ENCODE peak calls at places on chromosomes 1 and 21, in four cellular contexts. One of them, this sample, is unnamed.

GRCh38 chr1:165235158-165235776 is 121.2 kb downstream of the LMX1A start:
- DNase-seq in IMR-90: no peak
- DNase-seq in mesenchymal stem cell: no peak
- DNase-seq in mesendoderm: peak; percentile 26
- DNase-seq in this sample: peak; percentile 65

GRCh38 chr1:189269011-189269410 is 1208.7 kb downstream of the BRINP3 start:
- DNase-seq in IMR-90: peak; percentile 24
- DNase-seq in mesenchymal stem cell: no peak
- DNase-seq in mesendoderm: peak; percentile 59
- DNase-seq in this sample: peak; percentile 8

GRCh38 chr1:222711319-222712252 is 705 bp downstream of the AIDA start:
- DNase-seq in IMR-90: peak; percentile 57
- DNase-seq in mesenchymal stem cell: peak; percentile 75
- DNase-seq in mesendoderm: peak; percentile 84
- DNase-seq in this sample: peak; percentile 30

GRCh38 chr1:2212167-2212541 is 16.0 kb upstream of the SKI start:
- DNase-seq in IMR-90: peak; percentile 6
- DNase-seq in mesenchymal stem cell: no peak
- DNase-seq in mesendoderm: no peak
- DNase-seq in this sample: no peak

GRCh38 chr1:215819114-215819513 is 252.0 kb downstream of the KCTD3 start:
- DNase-seq in IMR-90: peak; percentile 79
- DNase-seq in mesenchymal stem cell: peak; percentile 12
- DNase-seq in mesendoderm: peak; percentile 30
- DNase-seq in this sample: no peak

GRCh38 chr1:93317207-93317606 is 28.5 kb upstream of the DR1 start:
- DNase-seq in IMR-90: no peak
- DNase-seq in mesenchymal stem cell: no peak
- DNase-seq in mesendoderm: no peak
- DNase-seq in this sample: no peak

GRCh38 chr1:48082271-48082925 is 85.2 kb upstream of the TRABD2B start:
- DNase-seq in IMR-90: no peak
- DNase-seq in mesenchymal stem cell: no peak
- DNase-seq in mesendoderm: no peak
- DNase-seq in this sample: no peak

GRCh38 chr1:92797297-92797696 is 12.4 kb upstream of the EVI5 start:
- DNase-seq in IMR-90: peak; percentile 74
- DNase-seq in mesenchymal stem cell: peak; percentile 51
- DNase-seq in mesendoderm: no peak
- DNase-seq in this sample: no peak

GRCh38 chr1:229102741-229103480 is 168.0 kb upstream of the RAB4A start:
- DNase-seq in IMR-90: no peak
- DNase-seq in mesenchymal stem cell: no peak
- DNase-seq in mesendoderm: peak; percentile 43
- DNase-seq in this sample: no peak

GRCh38 chr1:51517361-51518032 is 1.6 kb downstream of the EPS15 start:
- DNase-seq in IMR-90: peak; percentile 11
- DNase-seq in mesenchymal stem cell: peak; percentile 28
- DNase-seq in mesendoderm: no peak
- DNase-seq in this sample: no peak

GRCh38 chr1:199691540-199691939 is 336.0 kb upstream of the NR5A2 start:
- DNase-seq in IMR-90: peak; percentile 82
- DNase-seq in mesenchymal stem cell: peak; percentile 92
- DNase-seq in mesendoderm: peak; percentile 36
- DNase-seq in this sample: no peak

GRCh38 chr1:87730274-87731222 is 401.9 kb downstream of the LMO4 start:
- DNase-seq in IMR-90: peak; percentile 44
- DNase-seq in mesenchymal stem cell: no peak
- DNase-seq in mesendoderm: no peak
- DNase-seq in this sample: no peak

GRCh38 chr1:169509354-169509753 is 23.6 kb upstream of the SLC19A2 start:
- DNase-seq in IMR-90: no peak
- DNase-seq in mesenchymal stem cell: peak; percentile 26
- DNase-seq in mesendoderm: no peak
- DNase-seq in this sample: no peak

GRCh38 chr1:230312676-230313075 is 113.5 kb downstream of the PGBD5 start:
- DNase-seq in IMR-90: no peak
- DNase-seq in mesenchymal stem cell: no peak
- DNase-seq in mesendoderm: no peak
- DNase-seq in this sample: no peak

GRCh38 chr1:239593527-239593926 is 207.2 kb downstream of the CHRM3 start:
- DNase-seq in IMR-90: no peak
- DNase-seq in mesenchymal stem cell: no peak
- DNase-seq in mesendoderm: peak; percentile 26
- DNase-seq in this sample: no peak

GRCh38 chr1:204348722-204349121 is 11.0 kb downstream of the PLEKHA6 start:
- DNase-seq in IMR-90: peak; percentile 62
- DNase-seq in mesenchymal stem cell: peak; percentile 81
- DNase-seq in mesendoderm: peak; percentile 75
- DNase-seq in this sample: no peak

GRCh38 chr1:234413975-234414374 is 40.7 kb downstream of the COA6 start:
- DNase-seq in IMR-90: no peak
- DNase-seq in mesenchymal stem cell: no peak
- DNase-seq in mesendoderm: no peak
- DNase-seq in this sample: no peak

GRCh38 chr1:43969416-43969745 is 429 bp upstream of the DPH2 start:
- DNase-seq in IMR-90: no peak
- DNase-seq in mesenchymal stem cell: no peak
- DNase-seq in mesendoderm: no peak
- DNase-seq in this sample: no peak

GRCh38 chr1:6351480-6352137 is 42.0 kb downstream of the ACOT7 start:
- DNase-seq in IMR-90: no peak
- DNase-seq in mesenchymal stem cell: no peak
- DNase-seq in mesendoderm: no peak
- DNase-seq in this sample: no peak

GRCh38 chr21:16794944-16795343 is 717.9 kb upstream of the CXADR start:
- DNase-seq in IMR-90: peak; percentile 95
- DNase-seq in mesenchymal stem cell: peak; percentile 81
- DNase-seq in mesendoderm: peak; percentile 11
- DNase-seq in this sample: no peak

GRCh38 chr1:238606896-238607295 is 716.2 kb upstream of the ZP4 start:
- DNase-seq in IMR-90: peak; percentile 47
- DNase-seq in mesenchymal stem cell: peak; percentile 61
- DNase-seq in mesendoderm: no peak
- DNase-seq in this sample: no peak

DNA sequence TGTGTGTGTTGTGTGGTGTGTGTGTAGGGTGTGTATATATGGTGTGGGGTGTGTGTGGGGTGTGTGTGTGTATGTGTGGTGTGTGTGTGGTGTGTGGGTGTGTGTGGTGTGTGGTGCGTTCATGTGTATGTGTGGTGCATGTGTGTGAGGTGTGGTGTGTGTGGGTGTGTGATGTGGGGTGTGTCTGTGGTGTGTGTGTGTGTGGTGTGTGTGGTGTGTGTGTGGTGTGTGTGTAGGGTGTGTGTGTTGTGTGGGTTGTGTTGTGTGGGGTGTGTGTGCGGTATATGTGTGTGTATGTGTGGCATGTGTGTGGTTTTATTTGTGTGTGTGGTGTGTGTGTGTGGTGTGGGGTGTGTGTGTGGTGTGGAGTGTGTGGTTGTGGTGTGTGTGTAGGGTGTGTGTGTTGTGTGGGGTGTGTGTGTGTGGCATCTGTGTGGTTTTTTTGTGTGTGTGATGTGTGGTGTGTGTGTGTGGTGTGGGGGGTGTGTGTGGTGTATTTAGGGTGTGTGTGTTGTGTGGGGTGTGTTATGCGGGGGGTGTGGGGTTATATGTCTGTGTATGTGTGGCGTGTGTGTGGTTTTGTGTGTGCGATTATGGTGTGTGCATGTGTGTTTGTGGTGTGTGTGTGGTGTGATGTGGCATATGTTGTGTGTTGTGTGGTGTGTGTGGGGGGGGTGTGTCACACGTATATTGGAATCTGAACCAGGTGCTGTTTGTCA is 17.1 kb upstream of the ZBTB21 start:
- DNase-seq in IMR-90: no peak
- DNase-seq in mesenchymal stem cell: no peak
- DNase-seq in mesendoderm: no peak
- DNase-seq in this sample: no peak
- H4K8ac ChIP-seq in IMR-90: peak overlapping the region; percentile 56
- H4K8ac ChIP-seq in mesenchymal stem cell: peak overlapping the region; percentile 23
- H4K8ac ChIP-seq in mesendoderm: no peak overlapping the region
- H4K8ac ChIP-seq in this sample: no peak overlapping the region

GRCh38 chr1:155186266-155186954 is 12.8 kb downstream of the TRIM46 start:
- DNase-seq in IMR-90: no peak
- DNase-seq in mesenchymal stem cell: no peak
- DNase-seq in mesendoderm: no peak
- DNase-seq in this sample: no peak
- H3K23ac ChIP-seq in IMR-90: no peak overlapping the region
- H3K23ac ChIP-seq in mesenchymal stem cell: no peak overlapping the region
- H3K23ac ChIP-seq in mesendoderm: no peak overlapping the region
- H3K23ac ChIP-seq in this sample: no peak overlapping the region

DNA sequence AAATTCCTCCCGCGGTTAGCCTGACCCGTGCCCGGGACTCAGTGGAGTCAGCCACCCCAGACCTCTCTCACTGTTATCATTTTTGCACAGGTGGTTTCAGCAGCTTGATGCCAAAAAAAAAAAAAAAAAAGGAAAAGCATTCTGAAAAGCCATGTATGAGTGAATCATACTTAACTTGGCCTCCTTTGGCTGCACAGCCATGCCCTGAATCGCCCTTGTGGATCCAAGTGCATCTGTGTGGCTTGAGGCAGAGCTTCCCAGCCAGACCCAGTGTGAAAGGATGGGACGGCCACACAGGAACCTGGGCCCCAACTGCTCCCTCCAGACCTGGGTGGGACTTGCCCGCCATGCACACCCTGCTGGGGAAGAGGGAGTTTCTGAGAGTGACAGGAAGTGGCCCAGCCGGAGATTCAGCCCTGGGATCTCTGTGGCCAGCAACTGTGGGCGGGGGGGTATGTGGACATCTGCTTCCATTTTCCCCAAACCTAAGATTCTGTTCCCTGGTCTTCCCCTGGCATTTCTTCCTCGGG is 8.6 kb downstream of the YBEY start:
- DNase-seq in IMR-90: peak; percentile 68
- DNase-seq in mesenchymal stem cell: peak; percentile 39
- DNase-seq in mesendoderm: peak; percentile 31
- DNase-seq in this sample: no peak
- H4K8ac ChIP-seq in IMR-90: peak overlapping the region; percentile 77
- H4K8ac ChIP-seq in mesenchymal stem cell: peak overlapping the region; percentile 80
- H4K8ac ChIP-seq in mesendoderm: no peak overlapping the region
- H4K8ac ChIP-seq in this sample: no peak overlapping the region

DNA sequence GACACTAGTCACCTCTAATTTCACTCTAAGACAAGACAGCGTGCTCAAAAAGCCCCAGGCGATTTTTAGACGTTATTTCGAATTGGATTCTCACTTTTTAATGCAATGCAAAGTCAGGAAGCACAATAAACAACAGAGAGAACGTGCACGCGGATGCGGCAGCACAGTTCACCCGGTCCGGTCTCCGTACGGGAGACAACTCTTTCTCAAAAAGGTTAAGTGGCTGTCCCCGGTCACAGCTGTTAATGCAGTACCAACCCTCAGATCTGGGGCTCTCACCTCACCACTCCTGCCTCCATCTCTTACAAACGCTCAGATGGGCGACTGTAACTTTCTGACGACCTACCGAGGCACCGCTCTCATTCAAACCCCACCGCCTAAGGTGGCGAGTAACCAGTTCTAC is 1.2 kb downstream of the HP1BP3 start:
- DNase-seq in IMR-90: no peak
- DNase-seq in mesenchymal stem cell: no peak
- DNase-seq in mesendoderm: no peak
- DNase-seq in this sample: no peak
- H3K23ac ChIP-seq in IMR-90: peak overlapping the region; percentile 94
- H3K23ac ChIP-seq in mesenchymal stem cell: peak overlapping the region; percentile 99
- H3K23ac ChIP-seq in mesendoderm: peak overlapping the region; percentile 80
- H3K23ac ChIP-seq in this sample: peak overlapping the region; percentile 100

DNA sequence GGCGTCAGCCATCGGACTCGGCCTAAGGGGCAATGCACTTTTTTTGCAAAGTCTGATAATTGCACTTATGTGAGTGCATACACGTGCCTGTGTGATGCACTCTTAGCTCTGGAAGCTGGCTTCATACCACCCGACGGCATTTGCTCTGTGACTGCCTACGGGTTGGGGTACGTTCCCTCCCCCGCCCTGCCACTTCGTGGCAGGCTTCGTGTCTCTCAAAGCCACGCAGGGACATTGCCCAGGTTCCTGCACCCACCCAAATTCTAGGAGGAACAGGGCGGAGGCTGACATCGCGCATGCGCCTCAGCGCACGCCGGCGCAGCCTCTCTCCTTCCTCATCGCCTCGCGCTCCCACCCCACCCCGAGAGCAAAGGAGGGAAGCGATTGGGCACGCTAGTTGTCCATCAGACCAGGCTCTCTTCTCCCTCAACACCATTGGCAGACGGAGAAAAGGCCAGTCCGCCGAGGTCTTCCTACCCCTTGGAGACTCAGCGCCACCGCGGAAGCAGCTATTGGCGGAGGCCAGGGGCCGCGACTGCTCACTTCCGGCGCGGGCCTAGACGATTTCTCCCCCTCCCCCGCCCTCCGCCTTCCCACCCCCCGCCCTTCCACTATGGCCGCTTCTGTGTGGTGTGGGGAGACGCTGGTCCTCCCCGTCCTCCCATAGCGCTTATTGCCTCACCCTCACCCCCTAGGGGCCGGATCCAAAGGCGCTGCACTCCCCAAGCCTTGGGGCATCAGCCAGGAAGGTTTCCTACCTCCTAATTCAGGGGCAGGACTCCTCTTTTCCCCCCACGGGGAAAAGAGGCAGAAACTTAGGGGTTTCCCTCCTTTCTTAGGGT is at the start of gene INTS3:
- DNase-seq in IMR-90: peak; percentile 100
- DNase-seq in mesenchymal stem cell: peak; percentile 100
- DNase-seq in mesendoderm: peak; percentile 100
- DNase-seq in this sample: peak; percentile 100
- H4K8ac ChIP-seq in IMR-90: peak within 1 kb of the TSS; percentile 99
- H4K8ac ChIP-seq in mesenchymal stem cell: peak within 1 kb of the TSS; percentile 100
- H4K8ac ChIP-seq in mesendoderm: peak within 1 kb of the TSS; percentile 78
- H4K8ac ChIP-seq in this sample: peak within 1 kb of the TSS; percentile 70

GRCh38 chr21:29606613-29607012 is 307.9 kb downstream of the BACH1 start:
- DNase-seq in IMR-90: no peak
- DNase-seq in mesenchymal stem cell: no peak
- DNase-seq in mesendoderm: no peak
- DNase-seq in this sample: no peak
- H3K23ac ChIP-seq in IMR-90: no peak overlapping the region
- H3K23ac ChIP-seq in mesenchymal stem cell: no peak overlapping the region
- H3K23ac ChIP-seq in mesendoderm: no peak overlapping the region
- H3K23ac ChIP-seq in this sample: no peak overlapping the region

This sample was measured in neuronal stem cell.